ENCODE peak calls at places on chromosomes 16 and 17, in five cellular contexts. W, U, P, J and R are unnamed samples. For H3K4me1 and H3K27me3, the result is how much of the 10 kb centered on the place peaks cover.

GRCh38 chr17:1446201-1446600 is 9.8 kb downstream of the CRK start:
- DNase-seq in W (no peak), U (no peak), P (no peak), J (no peak), R (no peak)

GRCh38 chr17:52027620-52028019 is 130.9 kb downstream of the CA10 start:
- DNase-seq in W (no peak), U (no peak), P (peak), J (no peak), R (no peak)

GRCh38 chr17:60355663-60356594 is 36.0 kb downstream of the USP32 start:
- DNase-seq in W (no peak), U (no peak), P (no peak), J (no peak), R (no peak)

GRCh38 chr17:45794840-45795239 is 10.7 kb downstream of the CRHR1 start:
- DNase-seq in W (no peak), U (peak), P (no peak), J (no peak), R (peak)

GRCh38 chr16:70416748-70417616 is 21.9 kb downstream of the ST3GAL2 start:
- DNase-seq in W (peak), U (no peak), P (no peak), J (no peak), R (no peak)

GRCh38 chr17:82338858-82339633 is 5.5 kb upstream of the SECTM1 start:
- DNase-seq in W (peak), U (no peak), P (peak), J (no peak), R (peak)

GRCh38 chr17:39706921-39707337 is 7.1 kb downstream of the ERBB2 start:
- DNase-seq in W (peak), U (no peak), P (no peak), J (no peak), R (peak)

GRCh38 chr16:27463741-27464662 is 62.0 kb downstream of the IL21R start:
- DNase-seq in W (no peak), U (no peak), P (no peak), J (no peak), R (no peak)

GRCh38 chr16:14600164-14600563 is 29.9 kb downstream of the PARN start:
- DNase-seq in W (no peak), U (no peak), P (peak), J (no peak), R (no peak)

GRCh38 chr16:72467157-72467759 is 295.3 kb upstream of the PMFBP1 start:
- DNase-seq in W (no peak), U (peak), P (no peak), J (no peak), R (no peak)

GRCh38 chr16:3282747-3283524 is at the start of gene ZNF263:
- DNase-seq in W (peak), U (peak), P (peak), J (peak), R (peak)

GRCh38 chr16:23060458-23061320 is 88.6 kb downstream of the USP31 start:
- DNase-seq in W (peak), U (peak), P (peak), J (peak), R (no peak)

GRCh38 chr16:15970202-15970601 is 20.8 kb downstream of the ABCC1 start:
- DNase-seq in W (no peak), U (peak), P (no peak), J (no peak), R (no peak)

GRCh38 chr17:79414063-79414462 is 196.8 kb downstream of the RBFOX3 start:
- DNase-seq in W (no peak), U (no peak), P (no peak), J (no peak), R (no peak)

GRCh38 chr17:78122221-78122990 is 6.1 kb downstream of the TMC6 start:
- DNase-seq in W (no peak), U (no peak), P (no peak), J (no peak), R (no peak)
- H3K4me1 ChIP-seq in W (under half), U (under half), P (under half), J (under half), R (half or more)

DNA sequence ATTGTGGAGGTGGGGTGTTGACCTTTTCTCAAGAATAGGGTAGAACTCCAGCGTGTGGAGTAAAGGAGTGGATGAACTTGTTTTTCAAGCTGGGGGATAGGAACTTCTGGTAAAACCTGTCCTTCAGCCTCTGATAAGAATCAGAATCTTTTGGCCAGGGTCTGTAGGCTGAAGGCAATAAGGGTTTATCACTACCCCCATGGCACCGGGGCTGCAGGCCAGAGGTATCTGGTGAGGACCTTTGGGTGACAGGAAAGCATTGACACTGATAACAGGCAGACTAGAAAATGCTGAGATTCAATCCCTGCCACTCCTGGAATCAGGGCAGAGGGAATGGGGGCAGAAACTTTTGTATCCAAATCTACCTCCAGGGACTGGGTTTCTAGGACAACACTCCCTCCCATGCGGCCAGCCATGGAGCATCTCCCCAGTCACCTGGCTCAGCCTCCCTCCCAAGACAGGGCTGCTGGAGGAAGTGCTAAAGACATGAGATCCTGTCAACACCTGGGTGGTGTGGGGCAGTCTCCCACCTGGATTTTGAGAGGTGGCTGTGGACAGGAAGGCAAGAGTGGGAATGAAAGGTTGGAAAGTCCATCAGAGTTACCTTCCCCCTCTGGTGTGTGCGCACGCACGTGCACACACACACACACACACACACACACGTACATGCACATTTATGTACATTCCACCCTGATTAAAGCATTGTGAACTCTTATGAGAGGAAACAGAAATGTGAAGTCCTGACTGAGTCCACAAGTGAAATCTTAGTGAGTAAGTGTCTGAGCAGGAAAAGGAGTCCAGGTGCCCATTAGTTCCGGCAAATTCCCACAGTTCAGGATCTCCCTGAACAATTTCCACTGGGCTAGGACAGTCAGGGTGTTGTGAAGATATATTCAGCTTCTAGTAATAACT is 53.1 kb upstream of the MARCHF10 start:
- DNase-seq in W (no peak), U (no peak), P (peak), J (no peak), R (no peak)
- H3K27ac ChIP-seq in W (no peak), U (no peak), P (no peak), J (no peak), R (no peak)

GRCh38 chr17:55794681-55795080 is 43.8 kb downstream of the PCTP start:
- DNase-seq in W (no peak), U (no peak), P (peak), J (no peak), R (no peak)
- H3K27me3 ChIP-seq in W (under half), U (under half), P (under half), J (under half), R (under half)

DNA sequence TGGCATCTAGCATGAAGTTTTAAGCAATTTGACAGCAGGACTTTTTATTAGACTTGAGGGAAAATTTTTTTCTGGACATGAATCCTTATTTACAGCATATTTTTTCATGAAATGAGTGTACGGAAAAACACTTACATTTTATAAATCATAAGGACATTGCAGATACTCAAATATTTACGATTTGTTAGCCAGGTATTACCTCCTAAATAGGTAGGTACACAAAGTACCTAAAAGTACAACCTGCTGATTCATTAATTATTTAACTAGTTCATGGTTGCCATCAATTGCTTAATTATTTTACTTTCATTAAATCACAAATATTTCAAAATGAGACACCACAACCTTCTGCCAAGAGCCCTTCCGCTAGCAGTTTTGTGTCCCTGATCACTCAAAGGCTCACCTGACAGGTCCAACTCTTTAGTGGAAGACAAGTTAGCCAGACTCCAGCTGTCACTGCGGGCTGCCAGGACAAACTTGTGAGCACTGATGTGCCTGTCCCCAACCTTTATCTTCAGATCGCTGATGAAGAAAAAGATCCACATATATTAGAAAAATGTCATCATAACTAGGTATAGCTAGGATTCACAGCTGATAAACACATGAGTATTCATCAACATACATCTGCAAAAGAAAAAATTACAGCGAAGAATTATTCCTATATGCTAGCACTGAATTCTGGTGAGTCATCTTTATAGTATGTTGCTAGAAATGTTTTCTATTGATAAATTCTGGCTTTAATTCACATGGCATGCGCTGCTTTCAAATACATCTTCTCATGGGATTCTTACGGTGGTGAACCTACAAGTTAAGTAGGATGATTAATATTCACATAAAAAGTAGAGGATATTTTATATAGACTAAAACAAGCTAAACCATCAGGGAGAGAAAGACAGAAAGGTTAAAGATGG is 28.2 kb downstream of the ANKFY1 start:
- DNase-seq in W (no peak), U (no peak), P (peak), J (no peak), R (no peak)
- H3K4me1 ChIP-seq in W (under half), U (under half), P (under half), J (under half), R (under half)